ENCODE peak calls at places on chromosome 22, in ten cellular contexts. M is mucosa of descending colon; U is fibroblast of lung; L is heart right ventricle; A is psoas muscle; O is foreskin keratinocyte; P is spleen; D is CD8-positive, alpha-beta T cell; S is right lobe of liver; W is HepG2. Z is an unnamed sample. For H3K4me1, the result is how much of the 10 kb centered on the place peaks cover.

GRCh38 chr22:38317237-38317994 is at the start of gene CSNK1E:
- DNase-seq in M (peak), U (peak), L (peak), A (peak), O (peak), P (peak), D (peak), S (peak), W (no peak), Z (no peak)

GRCh38 chr22:44407404-44408226 is 90.4 kb downstream of the RTL6 start:
- DNase-seq in M (no peak), U (no peak), L (no peak), A (no peak), O (no peak), P (peak), D (no peak), S (no peak), W (no peak), Z (peak)

GRCh38 chr22:35967046-35967397 is 61.6 kb downstream of the RBFOX2 start:
- DNase-seq in M (no peak), U (no peak), L (no peak), A (no peak), O (no peak), P (no peak), D (no peak), S (no peak), W (no peak), Z (no peak)

GRCh38 chr22:23079814-23080521 is 9.6 kb downstream of the GNAZ start:
- DNase-seq in M (no peak), U (no peak), L (no peak), A (no peak), O (no peak), P (no peak), D (no peak), S (peak), W (peak), Z (no peak)

GRCh38 chr22:37229012-37229804 is 14.9 kb downstream of the RAC2 start:
- DNase-seq in M (no peak), U (peak), L (no peak), A (no peak), O (peak), P (peak), D (peak), S (no peak), W (no peak), Z (peak)

GRCh38 chr22:35231585-35232084 is 25.7 kb upstream of the HMGXB4 start:
- DNase-seq in M (peak), U (peak), L (peak), A (peak), O (peak), P (peak), D (peak), S (peak), W (peak), Z (peak)

GRCh38 chr22:43013355-43014061 is 1.4 kb downstream of the PACSIN2 start:
- DNase-seq in M (peak), U (no peak), L (no peak), A (no peak), O (no peak), P (no peak), D (no peak), S (no peak), W (peak), Z (no peak)

GRCh38 chr22:19874307-19875060 is 19.8 kb upstream of the GNB1L start:
- DNase-seq in M (no peak), U (no peak), L (peak), A (peak), O (peak), P (peak), D (peak), S (peak), W (no peak), Z (peak)

GRCh38 chr22:43168416-43169309 is 17.3 kb downstream of the TSPO start:
- DNase-seq in M (no peak), U (no peak), L (no peak), A (no peak), O (peak), P (no peak), D (no peak), S (no peak), W (no peak), Z (no peak)

GRCh38 chr22:41976961-41977566 is 7.8 kb downstream of the SEPTIN3 start:
- DNase-seq in M (no peak), U (no peak), L (no peak), A (no peak), O (no peak), P (no peak), D (no peak), S (peak), W (no peak), Z (no peak)

GRCh38 chr22:23282089-23282501 is 101.8 kb downstream of the BCR start:
- DNase-seq in M (no peak), U (peak), L (peak), A (peak), O (peak), P (no peak), D (no peak), S (no peak), W (no peak), Z (peak)

GRCh38 chr22:23383491-23384450 is 196.3 kb downstream of the IGLL1 start:
- DNase-seq in M (no peak), U (no peak), L (no peak), A (no peak), O (no peak), P (peak), D (no peak), S (no peak), W (no peak), Z (no peak)

GRCh38 chr22:37082251-37082650 is 27.3 kb downstream of the TMPRSS6 start:
- DNase-seq in M (no peak), U (no peak), L (no peak), A (no peak), O (no peak), P (no peak), D (no peak), S (no peak), W (no peak), Z (no peak)

GRCh38 chr22:38454361-38455062 is 487 bp downstream of the KCNJ4 start:
- DNase-seq in M (no peak), U (no peak), L (no peak), A (no peak), O (no peak), P (no peak), D (peak), S (no peak), W (no peak), Z (no peak)

GRCh38 chr22:37442537-37442936 is 15.3 kb upstream of the ELFN2 start:
- DNase-seq in M (no peak), U (peak), L (no peak), A (no peak), O (no peak), P (no peak), D (no peak), S (no peak), W (peak), Z (no peak)

GRCh38 chr22:20578707-20579106 is 71.3 kb downstream of the MED15 start:
- DNase-seq in M (no peak), U (no peak), L (no peak), A (no peak), O (no peak), P (no peak), D (no peak), S (no peak), W (no peak), Z (peak)

GRCh38 chr22:44191036-44191454 is 10.3 kb downstream of the PARVG start:
- DNase-seq in M (no peak), U (peak), L (no peak), A (no peak), O (no peak), P (no peak), D (no peak), S (no peak), W (no peak), Z (no peak)

GRCh38 chr22:36931446-36931845 is 18.0 kb downstream of the CSF2RB start:
- DNase-seq in M (no peak), U (no peak), L (no peak), A (no peak), O (no peak), P (no peak), D (no peak), S (no peak), W (no peak), Z (no peak)

DNA sequence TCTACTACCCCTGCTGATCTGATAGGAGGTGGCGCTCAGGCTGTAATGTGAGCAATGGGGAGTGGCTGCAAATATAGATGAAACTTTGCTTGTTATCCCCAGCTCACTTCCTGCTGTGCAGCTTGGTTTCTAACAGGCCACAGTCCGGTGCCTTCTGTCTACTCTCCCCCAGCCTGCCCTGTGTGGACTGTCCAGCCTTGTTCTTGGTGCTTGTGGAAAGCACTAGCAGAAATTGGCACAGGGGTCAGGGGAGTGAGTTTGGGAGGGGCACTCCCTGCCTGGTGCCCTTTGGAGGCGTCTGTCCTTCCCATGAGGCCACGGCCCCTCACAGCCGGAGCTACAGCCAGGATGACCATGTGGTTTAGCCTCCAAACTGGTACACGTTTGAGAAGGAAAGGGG is 14.3 kb downstream of the MOV10L1 start:
- DNase-seq in M (no peak), U (no peak), L (no peak), A (no peak), O (no peak), P (no peak), D (no peak), S (no peak), W (no peak), Z (no peak)
- H3K4me1 ChIP-seq in M (under half), U (under half), L (under half), A (under half), O (under half), P (under half), D (under half), S (under half), W (under half), Z (under half)

GRCh38 chr22:32805586-32805881 is 4.0 kb downstream of the TIMP3 start:
- DNase-seq in M (no peak), U (no peak), L (no peak), A (no peak), O (no peak), P (no peak), D (no peak), S (no peak), W (no peak), Z (no peak)
- TF ChIP-seq CTCF in M (no peak), U (no peak), L (no peak), A (no peak), O (no peak), P (no peak), D (no peak), S (no peak), W (no peak), Z (no peak)

GRCh38 chr22:24433001-24433867 is 5.8 kb downstream of the ADORA2A start:
- DNase-seq in M (no peak), U (no peak), L (no peak), A (no peak), O (no peak), P (peak), D (no peak), S (peak), W (no peak), Z (no peak)
- H3K4me1 ChIP-seq in M (under half), U (under half), L (half or more), A (under half), O (under half), P (half or more), D (half or more), S (under half), W (under half), Z (under half)

GRCh38 chr22:17559188-17559587 is 4.1 kb upstream of the SLC25A18 start:
- DNase-seq in M (no peak), U (no peak), L (no peak), A (no peak), O (no peak), P (peak), D (no peak), S (no peak), W (no peak), Z (no peak)
- TF ChIP-seq CTCF in M (no peak), U (no peak), L (no peak), A (no peak), O (no peak), P (no peak), D (no peak), S (no peak), W (no peak), Z (no peak)

DNA sequence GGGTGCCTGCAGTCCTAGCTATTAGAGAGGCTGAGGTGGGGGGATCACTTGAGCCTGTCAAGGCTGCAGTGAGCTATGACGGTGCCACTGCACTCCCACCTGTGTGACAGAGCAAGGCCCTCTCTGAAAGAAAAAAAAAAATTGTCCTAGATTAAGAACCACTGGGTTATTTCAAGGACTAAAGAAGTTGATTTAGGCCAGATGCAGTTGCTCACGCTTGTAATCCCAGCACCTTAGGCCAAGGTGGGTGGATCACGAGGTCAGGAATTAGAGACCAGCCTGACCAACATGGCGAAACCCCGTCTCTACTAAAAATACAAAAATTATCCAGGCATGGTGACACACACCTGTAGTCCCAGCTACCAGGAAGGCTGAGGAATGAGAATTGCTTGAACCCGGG is 129.0 kb downstream of the MRTFA start:
- DNase-seq in M (no peak), U (no peak), L (no peak), A (no peak), O (no peak), P (no peak), D (no peak), S (no peak), W (no peak), Z (no peak)
- H3K4me1 ChIP-seq in M (under half), U (under half), L (under half), A (half or more), O (under half), P (half or more), D (under half), S (under half), W (under half), Z (half or more)

GRCh38 chr22:26318975-26319374 is 110.1 kb upstream of the ASPHD2 start:
- DNase-seq in M (no peak), U (no peak), L (no peak), A (no peak), O (peak), P (no peak), D (no peak), S (no peak), W (peak), Z (no peak)

GRCh38 chr22:26322179-26322905 is 106.7 kb upstream of the ASPHD2 start:
- DNase-seq in M (no peak), U (no peak), L (no peak), A (no peak), O (peak), P (no peak), D (no peak), S (no peak), W (no peak), Z (peak)

GRCh38 chr22:26320469-26320868 is 108.6 kb upstream of the ASPHD2 start:
- DNase-seq in M (no peak), U (no peak), L (no peak), A (no peak), O (no peak), P (no peak), D (no peak), S (no peak), W (no peak), Z (no peak)

GRCh38 chr22:26323013-26323412 is 106.0 kb upstream of the ASPHD2 start:
- DNase-seq in M (no peak), U (no peak), L (no peak), A (no peak), O (no peak), P (no peak), D (no peak), S (no peak), W (no peak), Z (no peak)

DNA sequence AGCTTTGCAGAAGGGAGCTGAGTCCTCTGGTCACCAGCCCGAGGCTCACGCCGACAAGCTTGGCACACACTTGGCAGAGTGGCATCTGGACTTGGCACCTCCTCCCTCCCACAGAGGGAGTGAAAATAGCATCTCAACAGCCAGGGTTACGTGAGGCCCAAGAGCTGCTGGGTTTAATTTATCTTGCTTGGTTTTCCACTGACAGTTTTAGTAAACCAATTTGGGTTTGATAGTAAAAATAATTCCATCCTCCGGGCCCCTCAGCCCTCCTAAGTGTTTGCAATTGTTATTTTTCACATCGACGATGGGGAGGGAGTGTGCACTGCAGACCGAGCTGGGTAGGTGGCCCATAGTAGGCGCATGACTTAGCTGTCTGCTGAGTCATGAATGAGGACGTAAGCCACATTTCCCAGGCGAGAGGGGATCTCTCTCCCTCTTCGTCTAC is 107.6 kb upstream of the ASPHD2 start:
- DNase-seq in M (no peak), U (no peak), L (peak), A (peak), O (peak), P (no peak), D (no peak), S (no peak), W (no peak), Z (no peak)
- TF ChIP-seq CTCF in M (no peak), U (no peak), L (no peak), A (no peak), O (no peak), P (no peak), D (no peak), S (no peak), W (no peak), Z (no peak)

Z was measured in RWPE2.